ENCODE peak calls at places on chromosome X, in seven cellular contexts. One of them, this sample, is unnamed.

GRCh38 chrX:2325076-2325784 is 175.5 kb downstream of the DHRSX start:
- DNase-seq in fibroblast of gingiva: peak; percentile 17
- DNase-seq in EL: no peak
- DNase-seq in endodermal cell: peak; percentile 70
- DNase-seq in IMR-90: peak; percentile 84
- DNase-seq in ecto neural progenitor cell: peak; percentile 44
- DNase-seq in fibroblast of pulmonary artery: peak; percentile 59
- DNase-seq in this sample: no peak

GRCh38 chrX:88560673-88561330 is 186.2 kb upstream of the CPXCR1 start:
- DNase-seq in IMR-90: no peak
- DNase-seq in ecto neural progenitor cell: no peak
- DNase-seq in fibroblast of gingiva: no peak
- DNase-seq in fibroblast of pulmonary artery: no peak
- DNase-seq in EL: no peak
- DNase-seq in endodermal cell: no peak
- DNase-seq in this sample: no peak

GRCh38 chrX:139692506-139692849 is 15.5 kb downstream of the MCF2 start:
- DNase-seq in ecto neural progenitor cell: no peak
- DNase-seq in fibroblast of gingiva: no peak
- DNase-seq in IMR-90: no peak
- DNase-seq in endodermal cell: peak; percentile 74
- DNase-seq in EL: no peak
- DNase-seq in fibroblast of pulmonary artery: no peak
- DNase-seq in this sample: no peak

GRCh38 chrX:153226344-153227190 is 47.5 kb downstream of the MAGEA1 start:
- DNase-seq in fibroblast of gingiva: no peak
- DNase-seq in endodermal cell: peak; percentile 96
- DNase-seq in ecto neural progenitor cell: peak; percentile 88
- DNase-seq in EL: peak; percentile 57
- DNase-seq in IMR-90: peak; percentile 2
- DNase-seq in fibroblast of pulmonary artery: peak; percentile 21
- DNase-seq in this sample: no peak

GRCh38 chrX:80432863-80433262 is 12.6 kb downstream of the TENT5D start:
- DNase-seq in fibroblast of pulmonary artery: peak; percentile 11
- DNase-seq in endodermal cell: no peak
- DNase-seq in IMR-90: no peak
- DNase-seq in ecto neural progenitor cell: no peak
- DNase-seq in EL: no peak
- DNase-seq in fibroblast of gingiva: no peak
- DNase-seq in this sample: no peak

GRCh38 chrX:85611926-85612325 is 232.5 kb upstream of the POF1B start:
- DNase-seq in endodermal cell: no peak
- DNase-seq in fibroblast of gingiva: no peak
- DNase-seq in ecto neural progenitor cell: no peak
- DNase-seq in fibroblast of pulmonary artery: peak; percentile 23
- DNase-seq in IMR-90: peak; percentile 22
- DNase-seq in EL: no peak
- DNase-seq in this sample: no peak

GRCh38 chrX:147803948-147804347 is 107.8 kb upstream of the FMR1 start:
- DNase-seq in IMR-90: no peak
- DNase-seq in EL: no peak
- DNase-seq in fibroblast of pulmonary artery: peak; percentile 0
- DNase-seq in ecto neural progenitor cell: no peak
- DNase-seq in endodermal cell: no peak
- DNase-seq in fibroblast of gingiva: no peak
- DNase-seq in this sample: no peak

GRCh38 chrX:71908387-71908786 is 2.3 kb upstream of the NHSL2 start:
- DNase-seq in ecto neural progenitor cell: no peak
- DNase-seq in endodermal cell: no peak
- DNase-seq in fibroblast of gingiva: no peak
- DNase-seq in IMR-90: no peak
- DNase-seq in fibroblast of pulmonary artery: no peak
- DNase-seq in EL: no peak
- DNase-seq in this sample: no peak

GRCh38 chrX:16770970-16771482 is 15.2 kb upstream of the TXLNG start:
- DNase-seq in EL: no peak
- DNase-seq in fibroblast of gingiva: no peak
- DNase-seq in fibroblast of pulmonary artery: no peak
- DNase-seq in IMR-90: no peak
- DNase-seq in endodermal cell: no peak
- DNase-seq in ecto neural progenitor cell: no peak
- DNase-seq in this sample: no peak

This sample was measured in SIG-M5.